ENCODE peak calls at places on chromosomes 11 and 22, in eight cellular contexts. Z is adipocyte, H is endothelial cell of umbilical vein, P is IMR-90, U is body of pancreas, G is MM.1S, A is endodermal cell, L is colonic mucosa. I is an unnamed sample. For H3K9me3 and H3K4me1, the result is how much of the 10 kb centered on the place peaks cover.

GRCh38 chr11:65661599-65662246 is 993 bp downstream of the RELA start:
- DNase-seq in Z (no peak), H (no peak), P (no peak), U (no peak), G (no peak), A (peak), L (no peak), I (no peak)

GRCh38 chr11:70467196-70468085 is 69.1 kb downstream of the CTTN start:
- DNase-seq in Z (peak), H (peak), P (peak), U (peak), G (peak), A (peak), L (peak), I (no peak)

GRCh38 chr22:18000441-18001039 is 23.8 kb downstream of the MICAL3 start:
- DNase-seq in Z (peak), H (peak), P (no peak), U (peak), G (no peak), A (peak), L (peak), I (peak)

GRCh38 chr11:69638941-69639681 is 1.8 kb upstream of the CCND1 start:
- DNase-seq in Z (peak), H (peak), P (peak), U (peak), G (peak), A (peak), L (peak), I (peak)

GRCh38 chr11:15779518-15779917 is 576.8 kb downstream of the SOX6 start:
- DNase-seq in Z (no peak), H (no peak), P (peak), U (no peak), G (no peak), A (no peak), L (no peak), I (no peak)

GRCh38 chr11:121606354-121606753 is 153.6 kb upstream of the SORL1-AS1 start:
- DNase-seq in Z (no peak), H (no peak), P (peak), U (no peak), G (no peak), A (no peak), L (no peak), I (no peak)

GRCh38 chr22:47053865-47054185 is 291.4 kb downstream of the TBC1D22A start:
- DNase-seq in Z (peak), H (peak), P (peak), U (no peak), G (no peak), A (no peak), L (no peak), I (no peak)

GRCh38 chr11:120546312-120547205 is 35.0 kb downstream of the GRIK4 start:
- DNase-seq in Z (peak), H (peak), P (peak), U (peak), G (no peak), A (peak), L (peak), I (peak)

GRCh38 chr11:44274404-44274803 is 35.5 kb downstream of the ALX4 start:
- DNase-seq in Z (no peak), H (no peak), P (no peak), U (no peak), G (no peak), A (no peak), L (no peak), I (no peak)

GRCh38 chr11:46696212-46696558 is 4.2 kb downstream of the ARHGAP1 start:
- DNase-seq in Z (no peak), H (no peak), P (no peak), U (no peak), G (no peak), A (no peak), L (no peak), I (no peak)

GRCh38 chr11:110463153-110463552 is 33.4 kb downstream of the FDX1 start:
- DNase-seq in Z (peak), H (peak), P (peak), U (no peak), G (no peak), A (peak), L (peak), I (no peak)

GRCh38 chr22:21449531-21450319 is 17.5 kb upstream of the TMEM191C start:
- DNase-seq in Z (no peak), H (no peak), P (peak), U (peak), G (no peak), A (peak), L (peak), I (peak)

GRCh38 chr11:101341578-101341977 is 212.0 kb upstream of the PGR start:
- DNase-seq in Z (peak), H (no peak), P (no peak), U (no peak), G (no peak), A (no peak), L (no peak), I (no peak)

GRCh38 chr11:45333506-45333971 is 47.4 kb upstream of the SYT13 start:
- DNase-seq in Z (peak), H (peak), P (peak), U (peak), G (peak), A (peak), L (peak), I (peak)

GRCh38 chr11:58395581-58395980 is 11.1 kb downstream of the OR5B3 start:
- DNase-seq in Z (peak), H (no peak), P (peak), U (no peak), G (no peak), A (no peak), L (no peak), I (no peak)

GRCh38 chr11:10923886-10924285 is 66.0 kb upstream of the ZBED5 start:
- DNase-seq in Z (no peak), H (no peak), P (no peak), U (no peak), G (no peak), A (no peak), L (no peak), I (no peak)

GRCh38 chr11:124800226-124800929 is at the start of gene MSANTD2:
- DNase-seq in Z (peak), H (peak), P (peak), U (peak), G (peak), A (peak), L (peak), I (peak)

GRCh38 chr11:72208281-72208680 is 8.3 kb upstream of the FOLR2 start:
- DNase-seq in Z (no peak), H (no peak), P (no peak), U (no peak), G (no peak), A (no peak), L (no peak), I (no peak)

GRCh38 chr11:111303476-111303875 is 5.1 kb downstream of the POU2AF3 start:
- DNase-seq in Z (peak), H (no peak), P (no peak), U (peak), G (no peak), A (no peak), L (peak), I (peak)

GRCh38 chr11:73388241-73389133 is 12.3 kb downstream of the RELT start:
- DNase-seq in Z (no peak), H (no peak), P (no peak), U (peak), G (no peak), A (peak), L (no peak), I (peak)

GRCh38 chr11:19320764-19321163 is 80.0 kb upstream of the E2F8 start:
- DNase-seq in Z (no peak), H (no peak), P (no peak), U (no peak), G (no peak), A (no peak), L (no peak), I (no peak)

GRCh38 chr11:118114266-118114665 is 27.5 kb upstream of the SMIM35 start:
- DNase-seq in Z (no peak), H (no peak), P (no peak), U (no peak), G (no peak), A (no peak), L (no peak), I (no peak)

GRCh38 chr11:44811841-44812448 is 85.2 kb downstream of the TSPAN18 start:
- DNase-seq in Z (no peak), H (no peak), P (no peak), U (no peak), G (no peak), A (no peak), L (no peak), I (no peak)

GRCh38 chr11:88335284-88335683 is 2.3 kb downstream of the CTSC start:
- DNase-seq in Z (no peak), H (no peak), P (no peak), U (no peak), G (no peak), A (no peak), L (no peak), I (no peak)

GRCh38 chr11:108196901-108197300 is 25.5 kb downstream of the NPAT start:
- DNase-seq in Z (no peak), H (no peak), P (no peak), U (no peak), G (no peak), A (no peak), L (no peak), I (no peak)

GRCh38 chr22:49525366-49525765 is 302.3 kb downstream of the BRD1 start:
- DNase-seq in Z (no peak), H (no peak), P (no peak), U (no peak), G (no peak), A (no peak), L (no peak), I (no peak)
- H3K4me3 ChIP-seq in Z (no peak), H (no peak), P (no peak), U (no peak), G (no peak), A (no peak), L (no peak), I (no peak)

GRCh38 chr11:31813961-31814868 is 3.1 kb upstream of the PAX6 start:
- DNase-seq in Z (no peak), H (no peak), P (no peak), U (no peak), G (peak), A (peak), L (no peak), I (no peak)

GRCh38 chr11:31815743-31816466 is 4.8 kb upstream of the PAX6 start:
- DNase-seq in Z (peak), H (no peak), P (no peak), U (no peak), G (no peak), A (peak), L (no peak), I (no peak)

GRCh38 chr11:31812392-31813241 is 1.5 kb upstream of the PAX6 start:
- DNase-seq in Z (no peak), H (peak), P (no peak), U (no peak), G (peak), A (peak), L (no peak), I (no peak)

GRCh38 chr11:31810779-31811647 is at the start of gene PAX6:
- DNase-seq in Z (no peak), H (peak), P (peak), U (peak), G (peak), A (peak), L (no peak), I (peak)

GRCh38 chr11:31813242-31813960 is 2.3 kb upstream of the PAX6 start:
- DNase-seq in Z (peak), H (no peak), P (no peak), U (no peak), G (no peak), A (peak), L (no peak), I (no peak)
- H3K9me3 ChIP-seq in Z (under half), H (under half), P (under half), U (under half), G (under half), A (under half), L (under half), I (under half)

DNA sequence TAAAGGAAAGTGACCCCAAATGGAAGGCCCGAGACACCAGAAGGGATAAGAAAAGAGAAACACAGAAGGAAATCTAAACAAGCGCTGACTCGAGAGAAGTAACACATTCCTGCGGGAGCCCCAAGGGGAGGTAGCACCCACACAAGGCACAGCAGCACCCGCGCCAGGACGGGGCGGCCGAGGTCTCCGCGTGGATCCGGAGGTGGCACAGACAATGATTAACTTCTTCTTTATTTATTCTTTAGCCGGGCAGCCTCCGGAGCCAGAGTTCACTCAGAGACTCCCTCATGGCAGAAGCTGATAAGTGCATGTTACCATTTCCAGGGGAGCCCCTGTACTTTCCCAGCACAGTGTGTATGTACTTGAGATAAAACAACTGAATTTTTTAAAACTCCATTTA is 5.1 kb downstream of the TOLLIP start:
- DNase-seq in Z (no peak), H (peak), P (no peak), U (peak), G (no peak), A (no peak), L (peak), I (peak)
- H3K4me1 ChIP-seq in Z (under half), H (under half), P (under half), U (half or more), G (under half), A (under half), L (under half), I (half or more)

GRCh38 chr22:19762315-19763140 is 1.9 kb downstream of the TBX1 start:
- DNase-seq in Z (no peak), H (peak), P (no peak), U (no peak), G (no peak), A (no peak), L (no peak), I (no peak)
- H3K4me3 ChIP-seq in Z (peak), H (peak), P (no peak), U (no peak), G (no peak), A (no peak), L (no peak), I (no peak)